ENCODE peak calls at places on chromosomes 12 and 14, in seven cellular contexts. K is stomach, P is mucosa of descending colon, T is OCI-LY7, Q is testis, W is body of pancreas, L is gastrocnemius medialis. S is an unnamed sample.

GRCh38 chr12:69106482-69107118 is 132.8 kb upstream of the CPSF6 start:
- DNase-seq in K (no peak), P (no peak), T (no peak), Q (no peak), W (no peak), L (no peak), S (no peak)

GRCh38 chr14:84254205-84254788 is 1275.6 kb upstream of the FLRT2 start:
- DNase-seq in K (no peak), P (no peak), T (no peak), Q (peak; percentile 23), W (no peak), L (no peak), S (no peak)

GRCh38 chr14:59026086-59026485 is 162.4 kb upstream of the DAAM1 start:
- DNase-seq in K (no peak), P (no peak), T (no peak), Q (no peak), W (no peak), L (no peak), S (no peak)

GRCh38 chr12:2804390-2805145 is 7.9 kb upstream of the ITFG2 start:
- DNase-seq in K (no peak), P (no peak), T (no peak), Q (peak; percentile 42), W (peak; percentile 42), L (peak; percentile 32), S (peak; percentile 87)

GRCh38 chr12:58395470-58395869 is 454.1 kb downstream of the ATP23 start:
- DNase-seq in K (no peak), P (no peak), T (no peak), Q (no peak), W (no peak), L (no peak), S (no peak)

GRCh38 chr14:99679111-99679510 is 5.0 kb upstream of the CYP46A1 start:
- DNase-seq in K (no peak), P (no peak), T (no peak), Q (no peak), W (no peak), L (no peak), S (no peak)

GRCh38 chr14:28783593-28784143 is 17.1 kb downstream of the FOXG1 start:
- DNase-seq in K (no peak), P (no peak), T (no peak), Q (no peak), W (no peak), L (no peak), S (no peak)

GRCh38 chr12:54262403-54262925 is 17.5 kb downstream of the CBX5 start:
- DNase-seq in K (no peak), P (no peak), T (no peak), Q (peak; percentile 67), W (peak; percentile 20), L (no peak), S (peak; percentile 23)

GRCh38 chr14:50785506-50786063 is 45.4 kb downstream of the NIN start:
- DNase-seq in K (no peak), P (no peak), T (peak; percentile 35), Q (no peak), W (no peak), L (no peak), S (no peak)

GRCh38 chr14:64645220-64645891 is 58.9 kb upstream of the PLEKHG3 start:
- DNase-seq in K (no peak), P (no peak), T (no peak), Q (no peak), W (no peak), L (no peak), S (no peak)

GRCh38 chr12:69655616-69656336 is 43.3 kb downstream of the BEST3 start:
- DNase-seq in K (no peak), P (no peak), T (no peak), Q (no peak), W (no peak), L (no peak), S (no peak)

GRCh38 chr12:87074801-87075200 is 818.6 kb upstream of the MGAT4C start:
- DNase-seq in K (no peak), P (no peak), T (no peak), Q (no peak), W (no peak), L (no peak), S (no peak)

GRCh38 chr12:1115471-1116242 is 124.6 kb downstream of the ERC1 start:
- DNase-seq in K (no peak), P (no peak), T (no peak), Q (no peak), W (no peak), L (no peak), S (peak; percentile 52)

GRCh38 chr12:131112690-131113290 is 159.1 kb downstream of the ADGRD1 start:
- DNase-seq in K (no peak), P (no peak), T (no peak), Q (no peak), W (no peak), L (peak; percentile 10), S (peak; percentile 54)

GRCh38 chr12:124381454-124382207 is 86.7 kb downstream of the RFLNA start:
- DNase-seq in K (peak; percentile 92), P (peak; percentile 91), T (no peak), Q (peak; percentile 89), W (peak; percentile 91), L (peak; percentile 93), S (peak; percentile 59)

GRCh38 chr12:124377981-124378509 is 83.2 kb downstream of the RFLNA start:
- DNase-seq in K (no peak), P (no peak), T (no peak), Q (no peak), W (no peak), L (no peak), S (no peak)

GRCh38 chr12:124379379-124379937 is 84.6 kb downstream of the RFLNA start:
- DNase-seq in K (no peak), P (no peak), T (no peak), Q (no peak), W (no peak), L (no peak), S (no peak)

GRCh38 chr12:124380793-124381453 is 86.0 kb downstream of the RFLNA start:
- DNase-seq in K (no peak), P (no peak), T (no peak), Q (no peak), W (no peak), L (no peak), S (no peak)

GRCh38 chr12:124379938-124380754 is 85.3 kb downstream of the RFLNA start:
- DNase-seq in K (peak; percentile 50), P (no peak), T (no peak), Q (peak; percentile 76), W (no peak), L (no peak), S (no peak)
- TF ChIP-seq CTCF in K (peak; percentile 50), P (no peak), T (no peak), Q (peak; percentile 71), W (peak; percentile 15), L (peak; percentile 55), S (no peak)

DNA sequence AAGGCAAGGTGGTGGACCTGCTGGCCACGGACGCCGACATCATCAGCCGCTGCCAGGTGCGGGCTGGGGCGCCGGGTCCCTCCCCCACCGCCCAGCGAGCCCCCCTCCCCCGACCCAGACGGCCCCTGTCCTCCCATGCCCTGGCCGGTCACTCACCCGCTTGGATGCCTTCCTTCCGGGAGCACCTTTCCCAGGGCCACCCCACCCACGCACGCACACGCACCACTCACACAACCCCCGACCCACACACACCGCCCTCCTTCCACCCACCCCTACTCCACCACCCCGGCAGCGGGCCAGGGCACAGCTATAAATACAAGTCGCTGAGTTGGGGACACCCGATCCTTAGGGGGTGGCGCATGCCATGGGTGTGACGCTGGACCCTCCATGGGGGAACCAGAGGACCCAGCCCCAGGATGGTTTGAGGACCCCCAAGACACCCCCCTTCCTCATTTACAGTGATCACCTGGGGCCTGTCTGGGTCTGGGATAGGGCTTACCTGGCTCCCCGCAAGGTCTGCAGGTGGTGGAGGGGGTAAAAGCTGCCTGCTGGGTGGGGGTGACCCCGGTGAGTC is 465 bp downstream of the ADSS1 start:
- DNase-seq in K (peak; percentile 53), P (peak; percentile 73), T (no peak), Q (no peak), W (peak; percentile 52), L (peak; percentile 89), S (peak; percentile 72)
- H3K4me1 ChIP-seq in K (peaks cover 53% of the 10 kb centered on the region), P (peaks cover 20% of the 10 kb centered on the region), T (no peaks in the 10 kb centered on the region), Q (peaks cover 10% of the 10 kb centered on the region), W (peaks cover 32% of the 10 kb centered on the region), L (peaks cover 68% of the 10 kb centered on the region), S (peaks cover 24% of the 10 kb centered on the region)

GRCh38 chr14:73231874-73232851 is 5.1 kb upstream of the PAPLN start:
- DNase-seq in K (no peak), P (no peak), T (peak; percentile 57), Q (no peak), W (no peak), L (no peak), S (no peak)
- TF ChIP-seq CTCF in K (peak; percentile 18), P (no peak), T (peak; percentile 63), Q (no peak), W (no peak), L (no peak), S (no peak)

GRCh38 chr12:116595672-116596071 is 36.5 kb downstream of the MAP1LC3B2 start:
- DNase-seq in K (no peak), P (no peak), T (no peak), Q (no peak), W (no peak), L (no peak), S (no peak)
- H3K4me1 ChIP-seq in K (peaks cover 48% of the 10 kb centered on the region), P (peaks cover 23% of the 10 kb centered on the region), T (peaks cover 4% of the 10 kb centered on the region), Q (peaks cover 48% of the 10 kb centered on the region), W (peaks cover 40% of the 10 kb centered on the region), L (peaks cover 30% of the 10 kb centered on the region), S (peaks cover 35% of the 10 kb centered on the region)

GRCh38 chr14:22221508-22221907 is 367.5 kb downstream of the DAD1 start:
- DNase-seq in K (no peak), P (no peak), T (peak; percentile 43), Q (no peak), W (no peak), L (no peak), S (no peak)
- TF ChIP-seq CTCF in K (no peak), P (no peak), T (peak; percentile 82), Q (no peak), W (no peak), L (no peak), S (no peak)